ENCODE peak calls at places on chromosomes 12 and 14, in seven cellular contexts. One of them, this sample, is unnamed. For H3K27me3, the result is how much of the 10 kb centered on the place peaks cover.

GRCh38 chr12:39451977-39452376 is 9.1 kb upstream of the KIF21A start:
- DNase-seq in sigmoid colon: no peak
- DNase-seq in body of pancreas: no peak
- DNase-seq in endothelial cell of umbilical vein: no peak
- DNase-seq in IMR-90: no peak
- DNase-seq in ovary: no peak
- DNase-seq in transverse colon: no peak
- DNase-seq in this sample: no peak

GRCh38 chr12:88375301-88375959 is 204.8 kb downstream of the KITLG start:
- DNase-seq in sigmoid colon: no peak
- DNase-seq in body of pancreas: no peak
- DNase-seq in endothelial cell of umbilical vein: no peak
- DNase-seq in IMR-90: no peak
- DNase-seq in ovary: no peak
- DNase-seq in transverse colon: no peak
- DNase-seq in this sample: no peak

GRCh38 chr12:41663487-41664258 is 475.6 kb downstream of the PDZRN4 start:
- DNase-seq in sigmoid colon: no peak
- DNase-seq in body of pancreas: no peak
- DNase-seq in endothelial cell of umbilical vein: peak
- DNase-seq in IMR-90: peak
- DNase-seq in ovary: no peak
- DNase-seq in transverse colon: no peak
- DNase-seq in this sample: no peak

GRCh38 chr14:95935228-95935822 is 58.7 kb downstream of the TUNAR start:
- DNase-seq in sigmoid colon: no peak
- DNase-seq in body of pancreas: peak
- DNase-seq in endothelial cell of umbilical vein: peak
- DNase-seq in IMR-90: peak
- DNase-seq in ovary: no peak
- DNase-seq in transverse colon: no peak
- DNase-seq in this sample: no peak

GRCh38 chr12:8156845-8157244 is at the start of gene ZNF705A:
- DNase-seq in sigmoid colon: no peak
- DNase-seq in body of pancreas: no peak
- DNase-seq in endothelial cell of umbilical vein: peak
- DNase-seq in IMR-90: peak
- DNase-seq in ovary: no peak
- DNase-seq in transverse colon: no peak
- DNase-seq in this sample: no peak

GRCh38 chr12:46547421-46548340 is 175.1 kb upstream of the SLC38A2 start:
- DNase-seq in sigmoid colon: no peak
- DNase-seq in body of pancreas: no peak
- DNase-seq in endothelial cell of umbilical vein: no peak
- DNase-seq in IMR-90: no peak
- DNase-seq in ovary: no peak
- DNase-seq in transverse colon: no peak
- DNase-seq in this sample: no peak

GRCh38 chr12:124940393-124941169 is 26.1 kb upstream of the UBC start:
- DNase-seq in sigmoid colon: peak
- DNase-seq in body of pancreas: peak
- DNase-seq in endothelial cell of umbilical vein: peak
- DNase-seq in IMR-90: peak
- DNase-seq in ovary: peak
- DNase-seq in transverse colon: peak
- DNase-seq in this sample: peak

GRCh38 chr12:97643961-97644360 is 181.4 kb downstream of the RMST start:
- DNase-seq in sigmoid colon: no peak
- DNase-seq in body of pancreas: no peak
- DNase-seq in endothelial cell of umbilical vein: no peak
- DNase-seq in IMR-90: no peak
- DNase-seq in ovary: no peak
- DNase-seq in transverse colon: no peak
- DNase-seq in this sample: no peak

GRCh38 chr14:53355581-53356112 is 202.5 kb upstream of the DDHD1 start:
- DNase-seq in sigmoid colon: no peak
- DNase-seq in body of pancreas: no peak
- DNase-seq in endothelial cell of umbilical vein: peak
- DNase-seq in IMR-90: peak
- DNase-seq in ovary: no peak
- DNase-seq in transverse colon: no peak
- DNase-seq in this sample: no peak

GRCh38 chr12:65885312-65885711 is 61.0 kb downstream of the HMGA2 start:
- DNase-seq in sigmoid colon: no peak
- DNase-seq in body of pancreas: no peak
- DNase-seq in endothelial cell of umbilical vein: peak
- DNase-seq in IMR-90: peak
- DNase-seq in ovary: no peak
- DNase-seq in transverse colon: no peak
- DNase-seq in this sample: no peak

GRCh38 chr14:99174081-99174851 is 97.7 kb downstream of the BCL11B start:
- DNase-seq in sigmoid colon: peak
- DNase-seq in body of pancreas: no peak
- DNase-seq in endothelial cell of umbilical vein: no peak
- DNase-seq in IMR-90: no peak
- DNase-seq in ovary: no peak
- DNase-seq in transverse colon: no peak
- DNase-seq in this sample: peak

GRCh38 chr14:100341301-100342031 is 18.3 kb downstream of the SLC25A47 start:
- DNase-seq in sigmoid colon: no peak
- DNase-seq in body of pancreas: peak
- DNase-seq in endothelial cell of umbilical vein: peak
- DNase-seq in IMR-90: peak
- DNase-seq in ovary: no peak
- DNase-seq in transverse colon: no peak
- DNase-seq in this sample: no peak

GRCh38 chr12:62730649-62731377 is 204.1 kb downstream of the PPM1H start:
- DNase-seq in sigmoid colon: no peak
- DNase-seq in body of pancreas: no peak
- DNase-seq in endothelial cell of umbilical vein: peak
- DNase-seq in IMR-90: peak
- DNase-seq in ovary: no peak
- DNase-seq in transverse colon: no peak
- DNase-seq in this sample: no peak

GRCh38 chr14:22900088-22900799 is 17.2 kb downstream of the REM2 start:
- DNase-seq in sigmoid colon: no peak
- DNase-seq in body of pancreas: peak
- DNase-seq in endothelial cell of umbilical vein: peak
- DNase-seq in IMR-90: peak
- DNase-seq in ovary: no peak
- DNase-seq in transverse colon: peak
- DNase-seq in this sample: no peak

GRCh38 chr12:94077209-94077608 is 71.2 kb upstream of the PLXNC1 start:
- DNase-seq in sigmoid colon: no peak
- DNase-seq in body of pancreas: no peak
- DNase-seq in endothelial cell of umbilical vein: no peak
- DNase-seq in IMR-90: no peak
- DNase-seq in ovary: no peak
- DNase-seq in transverse colon: no peak
- DNase-seq in this sample: no peak

GRCh38 chr12:128971802-128972201 is 118.5 kb downstream of the GLT1D1 start:
- DNase-seq in sigmoid colon: no peak
- DNase-seq in body of pancreas: no peak
- DNase-seq in endothelial cell of umbilical vein: no peak
- DNase-seq in IMR-90: no peak
- DNase-seq in ovary: no peak
- DNase-seq in transverse colon: no peak
- DNase-seq in this sample: no peak

GRCh38 chr12:128970941-128971340 is 117.7 kb downstream of the GLT1D1 start:
- DNase-seq in sigmoid colon: no peak
- DNase-seq in body of pancreas: no peak
- DNase-seq in endothelial cell of umbilical vein: no peak
- DNase-seq in IMR-90: no peak
- DNase-seq in ovary: no peak
- DNase-seq in transverse colon: no peak
- DNase-seq in this sample: no peak

GRCh38 chr12:128969480-128970055 is 116.3 kb downstream of the GLT1D1 start:
- DNase-seq in sigmoid colon: no peak
- DNase-seq in body of pancreas: peak
- DNase-seq in endothelial cell of umbilical vein: no peak
- DNase-seq in IMR-90: no peak
- DNase-seq in ovary: no peak
- DNase-seq in transverse colon: peak
- DNase-seq in this sample: peak

GRCh38 chr12:128968668-128969067 is 115.4 kb downstream of the GLT1D1 start:
- DNase-seq in sigmoid colon: no peak
- DNase-seq in body of pancreas: no peak
- DNase-seq in endothelial cell of umbilical vein: no peak
- DNase-seq in IMR-90: no peak
- DNase-seq in ovary: no peak
- DNase-seq in transverse colon: no peak
- DNase-seq in this sample: no peak

DNA sequence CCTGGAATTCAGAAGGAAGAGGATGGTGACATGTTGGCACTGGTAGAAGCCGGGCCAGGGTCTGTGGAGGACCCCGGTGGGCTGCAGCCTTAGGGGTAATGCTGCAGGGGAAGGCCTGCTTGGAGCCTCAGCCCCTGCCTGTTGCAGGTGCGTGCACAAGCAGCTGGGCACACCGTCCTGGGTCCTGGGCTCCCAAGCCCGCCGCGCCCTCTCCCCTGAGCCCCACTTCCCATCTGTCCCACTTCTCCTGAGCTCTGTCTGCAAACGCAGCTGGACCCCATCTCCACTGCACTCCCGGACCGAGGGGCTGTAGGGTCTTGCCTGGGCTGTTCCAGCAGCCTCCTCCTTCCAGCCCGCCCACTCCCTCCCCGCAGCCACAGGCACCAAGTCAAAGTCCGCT is 116.8 kb downstream of the GLT1D1 start:
- DNase-seq in sigmoid colon: no peak
- DNase-seq in body of pancreas: no peak
- DNase-seq in endothelial cell of umbilical vein: no peak
- DNase-seq in IMR-90: no peak
- DNase-seq in ovary: no peak
- DNase-seq in transverse colon: no peak
- DNase-seq in this sample: no peak
- TF ChIP-seq POLR2A in sigmoid colon: no peak
- TF ChIP-seq POLR2A in body of pancreas: no peak
- TF ChIP-seq POLR2A in endothelial cell of umbilical vein: no peak
- TF ChIP-seq POLR2A in IMR-90: no peak
- TF ChIP-seq POLR2A in ovary: no peak
- TF ChIP-seq POLR2A in transverse colon: no peak
- TF ChIP-seq POLR2A in this sample: no peak

DNA sequence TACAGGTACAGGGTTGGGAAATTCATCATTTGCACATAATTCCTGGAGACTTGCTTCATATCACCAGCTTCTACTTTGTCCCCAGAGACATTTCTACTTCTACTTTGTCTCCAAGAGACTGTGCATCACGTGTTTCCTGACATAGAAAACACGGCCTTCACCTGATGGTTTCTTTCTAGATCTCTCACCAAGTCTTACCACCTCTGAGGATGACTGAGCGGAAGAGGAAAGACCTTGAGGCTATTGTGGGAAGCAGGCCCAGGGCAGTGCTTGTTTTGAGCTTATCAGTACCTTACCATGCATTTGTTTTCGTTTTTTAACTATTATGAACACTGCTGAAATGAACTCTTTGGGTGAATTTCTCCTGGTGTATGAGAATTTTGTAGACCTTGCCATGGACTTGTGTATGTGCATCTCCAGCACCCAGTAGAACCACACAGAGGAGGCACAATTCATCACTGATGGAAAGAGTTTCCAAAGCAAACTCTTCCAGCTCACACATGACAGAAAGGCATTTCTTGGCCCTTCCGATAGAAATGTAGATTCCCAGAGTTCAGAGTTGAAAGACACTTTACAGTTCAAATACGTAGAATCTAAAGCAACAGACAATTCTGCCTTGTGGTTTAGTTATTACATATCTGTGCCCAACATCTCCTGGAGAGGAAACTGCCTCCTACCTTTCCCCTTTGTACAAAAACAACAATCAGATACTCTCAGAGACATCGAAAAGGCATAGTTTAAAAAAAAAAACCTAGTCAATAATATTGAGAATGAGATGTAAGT is 434.7 kb downstream of the FUT8 start:
- DNase-seq in sigmoid colon: no peak
- DNase-seq in body of pancreas: peak
- DNase-seq in endothelial cell of umbilical vein: no peak
- DNase-seq in IMR-90: no peak
- DNase-seq in ovary: no peak
- DNase-seq in transverse colon: peak
- DNase-seq in this sample: no peak
- H3K27me3 ChIP-seq in sigmoid colon: under half
- H3K27me3 ChIP-seq in body of pancreas: under half
- H3K27me3 ChIP-seq in endothelial cell of umbilical vein: under half
- H3K27me3 ChIP-seq in IMR-90: under half
- H3K27me3 ChIP-seq in ovary: under half
- H3K27me3 ChIP-seq in transverse colon: under half
- H3K27me3 ChIP-seq in this sample: under half

GRCh38 chr14:81533536-81534343 is at the start of gene SEL1L:
- DNase-seq in sigmoid colon: peak
- DNase-seq in body of pancreas: peak
- DNase-seq in endothelial cell of umbilical vein: peak
- DNase-seq in IMR-90: peak
- DNase-seq in ovary: peak
- DNase-seq in transverse colon: peak
- DNase-seq in this sample: peak

GRCh38 chr14:81525129-81525528 is 8.5 kb downstream of the SEL1L start:
- DNase-seq in sigmoid colon: no peak
- DNase-seq in body of pancreas: no peak
- DNase-seq in endothelial cell of umbilical vein: no peak
- DNase-seq in IMR-90: no peak
- DNase-seq in ovary: no peak
- DNase-seq in transverse colon: no peak
- DNase-seq in this sample: no peak

GRCh38 chr14:81534510-81535074 is 939 bp upstream of the SEL1L start:
- DNase-seq in sigmoid colon: no peak
- DNase-seq in body of pancreas: peak
- DNase-seq in endothelial cell of umbilical vein: no peak
- DNase-seq in IMR-90: no peak
- DNase-seq in ovary: no peak
- DNase-seq in transverse colon: no peak
- DNase-seq in this sample: no peak

GRCh38 chr14:81533212-81533535 is 479 bp downstream of the SEL1L start:
- DNase-seq in sigmoid colon: no peak
- DNase-seq in body of pancreas: no peak
- DNase-seq in endothelial cell of umbilical vein: no peak
- DNase-seq in IMR-90: no peak
- DNase-seq in ovary: no peak
- DNase-seq in transverse colon: no peak
- DNase-seq in this sample: no peak

GRCh38 chr14:81529391-81529790 is 4.3 kb downstream of the SEL1L start:
- DNase-seq in sigmoid colon: no peak
- DNase-seq in body of pancreas: no peak
- DNase-seq in endothelial cell of umbilical vein: no peak
- DNase-seq in IMR-90: peak
- DNase-seq in ovary: no peak
- DNase-seq in transverse colon: no peak
- DNase-seq in this sample: no peak
- TF ChIP-seq POLR2A in sigmoid colon: no peak
- TF ChIP-seq POLR2A in body of pancreas: no peak
- TF ChIP-seq POLR2A in endothelial cell of umbilical vein: no peak
- TF ChIP-seq POLR2A in IMR-90: no peak
- TF ChIP-seq POLR2A in ovary: no peak
- TF ChIP-seq POLR2A in transverse colon: no peak
- TF ChIP-seq POLR2A in this sample: no peak

DNA sequence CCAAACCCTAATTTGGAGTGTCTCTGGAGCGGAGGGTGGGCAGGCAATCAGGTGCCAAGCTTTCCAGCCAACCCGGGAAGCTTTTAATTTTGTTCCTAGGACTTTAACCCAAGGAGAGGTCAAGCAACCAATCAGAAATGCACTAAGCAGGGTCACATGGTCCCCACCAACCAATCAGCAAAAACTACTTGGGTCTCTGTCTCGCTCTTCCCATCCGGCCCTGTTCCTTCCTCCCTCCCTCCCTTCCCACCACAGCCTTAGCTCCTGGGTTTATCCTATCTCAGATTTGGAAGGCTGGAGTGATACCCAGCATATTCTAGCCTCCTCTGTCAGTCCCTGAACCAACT is 7.3 kb downstream of the HOXC5 start:
- DNase-seq in sigmoid colon: no peak
- DNase-seq in body of pancreas: no peak
- DNase-seq in endothelial cell of umbilical vein: no peak
- DNase-seq in IMR-90: no peak
- DNase-seq in ovary: peak
- DNase-seq in transverse colon: no peak
- DNase-seq in this sample: no peak
- H3K27me3 ChIP-seq in sigmoid colon: half or more
- H3K27me3 ChIP-seq in body of pancreas: under half
- H3K27me3 ChIP-seq in endothelial cell of umbilical vein: half or more
- H3K27me3 ChIP-seq in IMR-90: half or more
- H3K27me3 ChIP-seq in ovary: under half
- H3K27me3 ChIP-seq in transverse colon: half or more
- H3K27me3 ChIP-seq in this sample: under half

This sample was measured in upper lobe of left lung.